ENCODE peak calls at places on chromosomes 2 and 18, in nine cellular contexts. H is OCI-LY7, M is lower lobe of right lung, D is right atrium auricular region, U is sigmoid colon, V is transverse colon, B is WERI-Rb-1, Y is Peyer's patch, W is PC-3. F is an unnamed sample.

GRCh38 chr2:236049981-236050380 is 118.2 kb downstream of the GBX2 start:
- DNase-seq in H (no peak), M (no peak), D (no peak), U (no peak), V (no peak), B (no peak), Y (no peak), W (no peak), F (no peak)

GRCh38 chr2:85802337-85803103 is 48.7 kb downstream of the ATOH8 start:
- DNase-seq in H (no peak), M (no peak), D (peak; percentile 46), U (peak; percentile 32), V (peak; percentile 3), B (no peak), Y (no peak), W (peak; percentile 30), F (no peak)

GRCh38 chr18:47931707-47932103 is 1.2 kb upstream of the SMAD2 start:
- DNase-seq in H (peak; percentile 59), M (no peak), D (no peak), U (no peak), V (peak; percentile 33), B (peak; percentile 64), Y (peak; percentile 41), W (no peak), F (peak; percentile 39)

GRCh38 chr2:177753682-177754475 is 318.7 kb downstream of the PDE11A start:
- DNase-seq in H (peak; percentile 3), M (peak; percentile 62), D (peak; percentile 88), U (peak; percentile 87), V (peak; percentile 43), B (peak; percentile 58), Y (peak; percentile 31), W (no peak), F (peak; percentile 50)

GRCh38 chr2:137960223-137960622 is 4.0 kb upstream of the HNMT start:
- DNase-seq in H (no peak), M (no peak), D (no peak), U (no peak), V (no peak), B (no peak), Y (no peak), W (no peak), F (peak; percentile 11)

GRCh38 chr2:15808221-15808574 is 132.2 kb upstream of the MYCN start:
- DNase-seq in H (no peak), M (no peak), D (no peak), U (no peak), V (no peak), B (no peak), Y (no peak), W (no peak), F (no peak)

GRCh38 chr2:126719191-126720030 is 63.5 kb downstream of the GYPC start:
- DNase-seq in H (no peak), M (no peak), D (peak; percentile 53), U (no peak), V (no peak), B (no peak), Y (no peak), W (no peak), F (no peak)

GRCh38 chr18:52341617-52342381 is 1.8 kb downstream of the DCC start:
- DNase-seq in H (no peak), M (no peak), D (no peak), U (no peak), V (no peak), B (peak; percentile 63), Y (no peak), W (no peak), F (no peak)

GRCh38 chr2:33426666-33427231 is 49.7 kb upstream of the RASGRP3 start:
- DNase-seq in H (no peak), M (no peak), D (no peak), U (no peak), V (no peak), B (peak; percentile 61), Y (no peak), W (peak; percentile 38), F (peak; percentile 33)

GRCh38 chr2:166112193-166112605 is 15.6 kb downstream of the SCN1A start:
- DNase-seq in H (no peak), M (no peak), D (no peak), U (no peak), V (no peak), B (no peak), Y (no peak), W (peak; percentile 76), F (peak; percentile 18)

GRCh38 chr2:118524911-118525310 is 322.5 kb downstream of the EN1 start:
- DNase-seq in H (no peak), M (no peak), D (no peak), U (no peak), V (no peak), B (no peak), Y (no peak), W (no peak), F (no peak)

GRCh38 chr18:79026491-79026890 is 42.7 kb upstream of the ATP9B start:
- DNase-seq in H (no peak), M (no peak), D (no peak), U (no peak), V (no peak), B (no peak), Y (no peak), W (no peak), F (no peak)

GRCh38 chr2:184611221-184612085 is 13.1 kb downstream of the ZNF804A start:
- DNase-seq in H (peak; percentile 42), M (no peak), D (no peak), U (no peak), V (no peak), B (no peak), Y (no peak), W (peak; percentile 74), F (peak; percentile 33)

GRCh38 chr2:99507964-99508818 is 18.4 kb upstream of the REV1 start:
- DNase-seq in H (no peak), M (peak; percentile 53), D (no peak), U (no peak), V (no peak), B (no peak), Y (no peak), W (peak; percentile 20), F (peak; percentile 39)

DNA sequence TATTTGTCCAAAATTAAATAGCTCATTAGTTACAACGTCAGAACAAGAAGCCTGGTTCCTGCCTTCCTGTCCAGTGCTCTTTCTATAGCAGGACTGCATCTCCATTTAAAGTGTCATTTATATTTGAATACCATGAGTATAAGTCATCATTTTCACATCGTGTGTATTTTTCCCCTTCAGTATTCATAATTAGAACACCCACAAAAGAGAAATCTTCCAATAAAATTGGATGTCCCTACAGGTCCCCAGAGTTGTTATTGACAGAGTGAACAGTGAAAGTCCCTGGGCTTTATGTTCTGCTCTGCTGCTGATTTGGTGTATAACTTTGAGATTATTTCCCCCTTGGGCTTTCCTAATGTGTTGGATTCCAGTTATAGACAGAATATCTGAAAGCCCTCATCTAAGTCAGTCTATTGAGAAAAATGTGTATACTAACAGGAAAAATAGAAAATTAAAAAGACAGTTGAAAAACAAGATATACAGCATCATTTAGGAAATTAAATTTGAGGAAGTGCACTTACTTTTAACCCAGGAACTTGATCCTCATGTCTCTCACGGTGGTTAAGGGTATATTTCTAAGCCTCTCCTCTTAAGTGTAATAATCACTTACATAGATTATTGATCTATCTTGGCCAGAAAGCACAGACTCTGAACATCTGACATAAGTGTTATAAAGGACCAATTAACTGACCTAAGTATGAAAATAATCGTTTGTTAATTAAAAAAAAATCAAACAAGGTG is 15.2 kb upstream of the REV1 start:
- DNase-seq in H (no peak), M (no peak), D (no peak), U (no peak), V (no peak), B (no peak), Y (no peak), W (no peak), F (no peak)
- TF ChIP-seq CTCF in H (no peak), M (no peak), D (no peak), U (no peak), V (no peak), B (no peak), Y (no peak), W (no peak), F (no peak)

GRCh38 chr2:159895258-159896209 is 97.5 kb upstream of the CD302 start:
- DNase-seq in H (no peak), M (no peak), D (no peak), U (no peak), V (no peak), B (no peak), Y (no peak), W (no peak), F (peak; percentile 17)
- H3K4me3 ChIP-seq in H (no peak overlapping the region), M (no peak overlapping the region), D (no peak overlapping the region), U (no peak overlapping the region), V (no peak overlapping the region), B (no peak overlapping the region), Y (no peak overlapping the region), W (no peak overlapping the region), F (no peak overlapping the region)

GRCh38 chr2:159725713-159726112 is 13.4 kb downstream of the MARCHF7 start:
- DNase-seq in H (no peak), M (no peak), D (no peak), U (no peak), V (no peak), B (no peak), Y (no peak), W (no peak), F (no peak)

GRCh38 chr2:159728645-159729044 is 16.3 kb downstream of the MARCHF7 start:
- DNase-seq in H (no peak), M (no peak), D (no peak), U (no peak), V (no peak), B (no peak), Y (no peak), W (no peak), F (no peak)
- H3K36me3 ChIP-seq in H (peaks cover 97% of the 10 kb centered on the region), M (peaks cover 48% of the 10 kb centered on the region), D (peaks cover 18% of the 10 kb centered on the region), U (peaks cover 13% of the 10 kb centered on the region), V (no peaks in the 10 kb centered on the region), B (peaks cover 68% of the 10 kb centered on the region), Y (no peaks in the 10 kb centered on the region), W (peaks cover 46% of the 10 kb centered on the region), F (peaks cover 11% of the 10 kb centered on the region)

GRCh38 chr2:42516418-42516817 is 22.6 kb upstream of the KCNG3 start:
- DNase-seq in H (no peak), M (no peak), D (no peak), U (no peak), V (peak; percentile 23), B (no peak), Y (no peak), W (no peak), F (no peak)

GRCh38 chr2:42510930-42511271 is 17.1 kb upstream of the KCNG3 start:
- DNase-seq in H (no peak), M (no peak), D (no peak), U (no peak), V (no peak), B (no peak), Y (no peak), W (no peak), F (no peak)

GRCh38 chr2:42510191-42510929 is 16.6 kb upstream of the KCNG3 start:
- DNase-seq in H (no peak), M (no peak), D (no peak), U (peak; percentile 24), V (no peak), B (no peak), Y (no peak), W (no peak), F (no peak)

DNA sequence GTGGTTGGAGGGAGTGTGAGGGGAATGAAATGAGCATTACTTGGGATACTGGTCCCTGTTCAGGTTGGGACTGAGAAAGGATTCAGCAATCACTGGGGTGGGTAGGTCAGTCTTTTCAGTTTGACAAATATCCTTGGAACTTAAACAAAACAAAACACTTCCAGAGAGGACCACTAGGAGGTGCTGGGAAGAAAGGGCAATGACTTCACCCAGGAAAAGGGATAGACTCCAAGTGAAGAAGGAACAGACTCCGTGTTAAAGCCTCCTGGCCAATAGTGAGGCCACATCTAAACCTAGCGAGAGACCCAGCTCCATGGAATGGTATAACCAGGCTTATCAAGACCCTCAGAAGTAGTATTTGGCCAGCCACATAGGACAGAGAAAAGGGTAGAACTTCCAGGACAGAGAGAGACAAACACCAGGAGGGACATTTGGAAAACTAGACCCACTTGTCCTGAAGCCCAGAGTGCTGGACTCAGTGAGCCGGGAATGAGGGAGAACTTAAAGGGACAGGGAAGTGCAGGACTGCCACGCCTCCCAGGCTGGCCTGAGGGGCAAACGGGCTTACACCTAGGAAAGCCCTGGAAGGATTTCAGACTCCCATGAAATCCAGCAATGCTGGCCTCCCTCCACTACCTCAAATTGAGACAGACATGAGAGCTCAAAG is 19.6 kb upstream of the KCNG3 start:
- DNase-seq in H (peak; percentile 50), M (no peak), D (no peak), U (no peak), V (peak; percentile 34), B (peak; percentile 37), Y (no peak), W (peak; percentile 78), F (peak; percentile 65)
- TF ChIP-seq CTCF in H (peak; percentile 84), M (peak; percentile 59), D (peak; percentile 65), U (peak; percentile 55), V (peak; percentile 78), B (peak; percentile 76), Y (peak; percentile 81), W (peak; percentile 80), F (peak; percentile 69)